ENCODE peak calls at places on chromosomes 2 and 18, in six cellular contexts. P, V, T, X, O and A are unnamed samples.

GRCh38 chr18:75173125-75173432 is 35.9 kb downstream of the PTGR3 start:
- DNase-seq in P (no peak), V (no peak), T (no peak), X (peak), O (no peak), A (peak)

GRCh38 chr2:70954886-70955285 is 19.2 kb downstream of the ATP6V1B1 start:
- DNase-seq in P (no peak), V (no peak), T (no peak), X (no peak), O (no peak), A (peak)

GRCh38 chr18:416928-417327 is 83.6 kb downstream of the COLEC12 start:
- DNase-seq in P (no peak), V (no peak), T (no peak), X (no peak), O (no peak), A (no peak)

GRCh38 chr2:173087793-173088493 is 12.3 kb downstream of the MAP3K20 start:
- DNase-seq in P (no peak), V (no peak), T (no peak), X (no peak), O (no peak), A (no peak)

GRCh38 chr2:133377021-133377481 is 191.2 kb downstream of the NCKAP5 start:
- DNase-seq in P (no peak), V (no peak), T (no peak), X (peak), O (no peak), A (no peak)

GRCh38 chr18:36931116-36931515 is 102.2 kb downstream of the KIAA1328 start:
- DNase-seq in P (no peak), V (no peak), T (no peak), X (no peak), O (no peak), A (no peak)

GRCh38 chr2:54999182-54999581 is 51.1 kb downstream of the RTN4 start:
- DNase-seq in P (no peak), V (no peak), T (no peak), X (peak), O (no peak), A (no peak)

GRCh38 chr2:138874251-138874650 is 94.1 kb upstream of the NXPH2 start:
- DNase-seq in P (no peak), V (no peak), T (no peak), X (no peak), O (no peak), A (no peak)

GRCh38 chr18:12990662-12990976 is 543 bp upstream of the CEP192 start:
- DNase-seq in P (no peak), V (no peak), T (no peak), X (no peak), O (peak), A (no peak)

GRCh38 chr2:3107567-3107966 is 270.1 kb downstream of the EIPR1 start:
- DNase-seq in P (no peak), V (no peak), T (no peak), X (no peak), O (no peak), A (no peak)

GRCh38 chr2:32683520-32684086 is 55.8 kb downstream of the TTC27 start:
- DNase-seq in P (no peak), V (no peak), T (no peak), X (peak), O (no peak), A (no peak)

GRCh38 chr2:110679865-110680264 is 2.0 kb upstream of the BUB1 start:
- DNase-seq in P (no peak), V (no peak), T (no peak), X (no peak), O (no peak), A (no peak)